ENCODE peak calls at places on chromosomes 12 and 14, in eight cellular contexts. B is OCI-LY7, R is astrocyte, U is PC-3, J is fibroblast of lung, F is H1, D is MM.1S, Z is K562. H is an unnamed sample. For H3K4me1, the result is how much of the 10 kb centered on the place peaks cover.

GRCh38 chr14:46490150-46490769 is 161.3 kb downstream of the RPL10L start:
- DNase-seq in F (no peak), Z (no peak), D (peak), R (peak), J (no peak), B (peak), U (peak), H (peak)

GRCh38 chr12:1306096-1306495 is 288.3 kb downstream of the FBXL14 start:
- DNase-seq in J (no peak), B (peak), F (no peak), R (no peak), D (no peak), Z (no peak), U (no peak), H (no peak)

GRCh38 chr12:59357811-59358210 is 238.0 kb upstream of the SLC16A7 start:
- DNase-seq in D (no peak), Z (no peak), J (peak), F (no peak), R (no peak), B (no peak), U (no peak), H (no peak)

GRCh38 chr14:86673523-86673969 is 1143.6 kb downstream of the FLRT2 start:
- DNase-seq in Z (no peak), B (no peak), F (no peak), J (peak), U (peak), R (no peak), D (no peak), H (no peak)

GRCh38 chr12:124744659-124745467 is 118.8 kb downstream of the SCARB1 start:
- DNase-seq in Z (peak), U (peak), B (peak), F (peak), J (no peak), D (peak), R (no peak), H (no peak)

GRCh38 chr14:24332094-24332983 is 2.5 kb downstream of the ADCY4 start:
- DNase-seq in B (peak), J (peak), D (peak), R (peak), U (peak), F (peak), Z (peak), H (peak)

GRCh38 chr12:118777550-118777949 is 203.8 kb upstream of the SRRM4 start:
- DNase-seq in B (no peak), F (no peak), J (no peak), Z (no peak), R (no peak), D (no peak), U (no peak), H (no peak)

GRCh38 chr14:23284654-23285529 is 1.0 kb downstream of the HOMEZ start:
- DNase-seq in D (peak), U (no peak), Z (no peak), R (no peak), J (peak), B (peak), F (no peak), H (peak)

GRCh38 chr14:105865266-105865903 is 339.0 kb downstream of the TMEM121 start:
- DNase-seq in F (no peak), U (no peak), D (no peak), Z (no peak), J (no peak), B (no peak), R (no peak), H (no peak)

GRCh38 chr14:37384870-37385596 is 187.3 kb downstream of the MIPOL1 start:
- DNase-seq in D (peak), R (no peak), Z (no peak), B (no peak), U (no peak), F (no peak), J (no peak), H (no peak)

GRCh38 chr12:89775336-89776005 is 66.8 kb upstream of the ATP2B1 start:
- DNase-seq in D (no peak), R (peak), B (no peak), J (peak), Z (no peak), F (no peak), U (peak), H (peak)

GRCh38 chr14:99951085-99951484 is 114.1 kb upstream of the EVL start:
- DNase-seq in B (no peak), Z (no peak), R (no peak), U (no peak), F (no peak), J (no peak), D (no peak), H (no peak)

GRCh38 chr14:56754966-56755365 is 55.3 kb downstream of the OTX2 start:
- DNase-seq in D (no peak), F (no peak), U (no peak), J (no peak), B (no peak), R (no peak), Z (no peak), H (no peak)

GRCh38 chr14:61505815-61506809 is 184.7 kb downstream of the PRKCH start:
- DNase-seq in D (no peak), F (no peak), Z (no peak), U (no peak), R (peak), J (peak), B (no peak), H (peak)

GRCh38 chr12:130835011-130835410 is 4.0 kb downstream of the STX2 start:
- DNase-seq in Z (no peak), D (no peak), F (no peak), J (no peak), B (no peak), R (no peak), U (no peak), H (no peak)

GRCh38 chr12:131274061-131274460 is 320.4 kb downstream of the ADGRD1 start:
- DNase-seq in J (no peak), U (no peak), D (no peak), R (no peak), Z (no peak), B (no peak), F (no peak), H (no peak)

GRCh38 chr14:28767851-28768548 is 1.4 kb downstream of the FOXG1 start:
- DNase-seq in F (peak), Z (peak), R (no peak), B (no peak), D (no peak), J (no peak), U (no peak), H (no peak)

GRCh38 chr12:92051441-92051840 is 94.2 kb downstream of the BTG1 start:
- DNase-seq in Z (no peak), R (no peak), J (peak), F (no peak), D (no peak), U (peak), B (no peak), H (no peak)

GRCh38 chr14:56555921-56556570 is 23.6 kb upstream of the TMEM260 start:
- DNase-seq in F (no peak), J (peak), U (peak), D (peak), Z (peak), B (peak), R (peak), H (peak)

GRCh38 chr14:68255697-68256178 is 436.2 kb downstream of the RAD51B start:
- DNase-seq in J (peak), U (peak), D (no peak), Z (no peak), R (peak), B (no peak), F (no peak), H (peak)

GRCh38 chr12:15963271-15963670 is 52.1 kb downstream of the DERA start:
- DNase-seq in D (no peak), F (no peak), J (peak), Z (no peak), R (peak), U (peak), B (no peak), H (no peak)

GRCh38 chr14:54125109-54125508 is 168.5 kb upstream of the BMP4 start:
- DNase-seq in J (no peak), Z (no peak), U (no peak), R (no peak), F (no peak), D (no peak), B (no peak), H (no peak)

GRCh38 chr12:38664661-38665269 is 240.6 kb downstream of the CPNE8 start:
- DNase-seq in U (peak), R (no peak), J (no peak), B (peak), F (no peak), D (peak), Z (no peak), H (peak)

GRCh38 chr12:100267603-100268281 is 765 bp downstream of the SCYL2 start:
- DNase-seq in Z (no peak), J (peak), B (no peak), F (peak), U (peak), D (peak), R (peak), H (peak)

GRCh38 chr12:88723219-88723618 is 142.9 kb upstream of the KITLG start:
- DNase-seq in Z (no peak), U (peak), B (no peak), F (no peak), D (no peak), J (peak), R (peak), H (no peak)

GRCh38 chr14:63459738-63460137 is 83.4 kb downstream of the PPP2R5E start:
- DNase-seq in R (no peak), F (no peak), U (no peak), J (no peak), Z (no peak), D (no peak), B (no peak), H (no peak)

GRCh38 chr12:63023926-63024325 is 89.0 kb upstream of the PPM1H start:
- DNase-seq in B (no peak), F (no peak), J (no peak), R (no peak), U (no peak), Z (no peak), D (no peak), H (no peak)

GRCh38 chr12:80632835-80633234 is 74.6 kb upstream of the MYF6 start:
- DNase-seq in D (no peak), U (peak), J (no peak), Z (no peak), B (peak), F (peak), R (no peak), H (no peak)

GRCh38 chr12:104175726-104176247 is 37.8 kb upstream of the NFYB start:
- DNase-seq in Z (no peak), J (no peak), F (peak), R (no peak), U (no peak), D (no peak), B (no peak), H (no peak)

GRCh38 chr12:91502208-91502607 is 319.6 kb upstream of the DCN start:
- DNase-seq in J (no peak), F (no peak), R (no peak), D (no peak), U (no peak), Z (no peak), B (no peak), H (no peak)

GRCh38 chr12:126772171-126772864 is 1494.7 kb upstream of the TMEM132C start:
- DNase-seq in J (peak), F (no peak), B (no peak), R (peak), Z (peak), D (peak), U (peak), H (no peak)

GRCh38 chr14:100695423-100695738 is 31.3 kb upstream of the DLK1 start:
- DNase-seq in D (no peak), B (no peak), U (no peak), R (no peak), J (no peak), Z (no peak), F (no peak), H (no peak)

GRCh38 chr12:95102916-95103671 is 29.7 kb upstream of the NR2C1 start:
- DNase-seq in F (no peak), B (peak), J (peak), U (peak), D (no peak), Z (no peak), R (peak), H (peak)

GRCh38 chr14:44505588-44505987 is 1.5 kb downstream of the FSCB start:
- DNase-seq in F (no peak), B (no peak), R (no peak), Z (no peak), U (no peak), D (no peak), J (no peak), H (no peak)

GRCh38 chr12:11958216-11959091 is 112.3 kb upstream of the BCL2L14 start:
- DNase-seq in U (peak), Z (no peak), F (peak), R (peak), B (no peak), J (peak), D (no peak), H (peak)

GRCh38 chr14:73723799-73724621 is 9.8 kb upstream of the PNMA1 start:
- DNase-seq in D (no peak), U (peak), R (peak), Z (peak), F (no peak), B (no peak), J (peak), H (peak)

GRCh38 chr12:29448157-29448556 is 49.3 kb downstream of the OVCH1 start:
- DNase-seq in Z (no peak), U (no peak), B (no peak), F (no peak), D (no peak), J (no peak), R (no peak), H (no peak)

DNA sequence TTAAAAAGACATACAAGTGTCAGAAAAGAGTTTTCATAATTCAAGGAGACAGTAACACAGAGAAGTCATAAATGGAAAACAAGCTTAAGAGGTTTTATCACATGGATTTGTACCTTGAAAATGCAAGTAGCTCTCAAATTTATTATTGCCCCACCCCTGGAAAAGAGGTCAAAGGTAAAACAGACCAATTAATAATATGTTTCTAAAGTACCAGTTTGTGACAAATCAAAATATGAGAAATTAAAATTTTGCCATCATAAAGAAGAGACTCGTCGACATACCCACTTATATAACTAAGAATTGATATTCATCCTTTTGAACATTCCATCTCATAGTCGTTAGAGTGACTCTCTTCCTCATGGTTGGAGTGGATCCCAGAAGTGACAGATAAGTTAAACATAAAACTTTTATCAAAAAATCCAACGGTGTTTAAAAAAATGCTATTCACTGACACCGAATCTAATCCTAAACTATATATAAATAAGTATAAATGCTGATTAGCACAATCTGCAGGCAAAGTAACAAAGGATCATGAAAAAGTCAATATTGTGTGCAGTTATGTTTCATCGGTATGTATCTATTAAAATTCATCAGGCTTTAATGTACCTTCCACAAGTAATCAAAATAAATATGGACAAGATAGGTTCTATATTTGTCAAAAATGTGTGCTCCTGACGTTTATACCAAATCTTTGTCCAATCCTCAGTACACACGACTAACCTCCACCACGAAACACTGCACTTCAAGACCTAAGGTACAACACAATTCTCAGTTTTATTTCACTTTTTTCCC is 2.3 kb downstream of the CORO1C start:
- DNase-seq in R (peak), F (no peak), B (no peak), U (peak), J (peak), D (no peak), Z (no peak), H (no peak)
- H3K4me1 ChIP-seq in R (under half), F (under half), B (under half), U (half or more), J (under half), D (under half), Z (under half), H (under half)

GRCh38 chr14:51548187-51548586 is 103.5 kb upstream of the FRMD6 start:
- DNase-seq in B (no peak), J (peak), F (no peak), D (no peak), R (peak), Z (no peak), U (peak), H (peak)

GRCh38 chr14:51552275-51552674 is 99.4 kb upstream of the FRMD6 start:
- DNase-seq in D (no peak), J (no peak), Z (no peak), B (no peak), F (no peak), R (no peak), U (peak), H (no peak)

GRCh38 chr14:51554339-51554920 is 97.3 kb upstream of the FRMD6 start:
- DNase-seq in B (no peak), U (peak), F (no peak), D (no peak), Z (no peak), J (peak), R (peak), H (peak)

GRCh38 chr14:51554953-51555352 is 96.8 kb upstream of the FRMD6 start:
- DNase-seq in Z (no peak), B (peak), U (peak), D (peak), F (no peak), J (peak), R (no peak), H (peak)

GRCh38 chr14:51552768-51553426 is 98.8 kb upstream of the FRMD6 start:
- DNase-seq in D (no peak), B (no peak), U (peak), F (no peak), J (peak), R (no peak), Z (no peak), H (no peak)
- H2AFZ ChIP-seq in D (no peak), B (no peak), U (peak), F (no peak), J (no peak), R (no peak), Z (no peak), H (no peak)

GRCh38 chr14:51511265-51511664 is 140.4 kb upstream of the FRMD6 start:
- DNase-seq in B (no peak), J (no peak), U (no peak), F (no peak), Z (no peak), R (peak), D (no peak), H (no peak)
- H3K4me2 ChIP-seq in B (no peak), J (no peak), U (no peak), F (no peak), Z (no peak), R (no peak), D (no peak), H (no peak)

GRCh38 chr12:40227447-40227846 is 2.6 kb downstream of the LRRK2 start:
- DNase-seq in J (no peak), Z (no peak), U (no peak), F (no peak), B (no peak), D (no peak), R (no peak), H (no peak)
- H3K4me1 ChIP-seq in J (under half), Z (under half), U (under half), F (under half), B (half or more), D (under half), R (under half), H (under half)

DNA sequence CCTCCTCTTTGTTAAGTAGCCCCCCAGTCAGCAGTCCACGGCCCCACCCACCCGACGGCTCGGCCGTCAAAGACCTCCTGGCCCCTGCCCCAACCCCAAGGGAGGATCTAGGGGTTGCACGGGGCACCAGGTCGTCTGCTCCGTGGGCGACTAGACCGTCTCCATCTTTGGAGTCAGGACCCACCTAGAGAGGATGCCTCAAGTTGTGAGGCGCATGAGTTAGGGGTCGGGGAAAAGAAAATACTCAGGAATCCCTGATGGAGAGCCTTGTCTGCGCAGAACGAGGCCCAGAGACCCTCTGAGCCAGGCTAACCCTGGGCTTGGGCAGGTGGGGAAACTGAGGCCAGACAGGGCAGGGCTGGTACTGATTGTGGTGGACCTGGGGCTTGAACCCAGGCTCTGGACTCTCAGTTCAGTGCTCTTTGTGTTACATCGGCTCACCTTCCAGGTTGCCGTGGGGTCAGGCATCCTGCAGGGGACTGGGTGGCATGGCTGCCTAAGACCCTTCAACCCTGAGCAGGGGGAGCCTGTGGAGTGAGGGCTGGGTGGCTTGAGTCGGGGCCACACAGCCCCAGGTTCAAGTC is 838 bp downstream of the OTUB2 start:
- DNase-seq in F (no peak), R (no peak), D (no peak), J (no peak), Z (no peak), B (no peak), U (no peak), H (no peak)
- H2AFZ ChIP-seq in F (no peak), R (no peak), D (peak), J (peak), Z (peak), B (peak), U (peak), H (peak)